ENCODE peak calls at places on chromosomes 1 and 21, in five cellular contexts. W, F, D, G and L are unnamed samples.

GRCh38 chr1:248324468-248324867 is at the start of gene OR2M7:
- DNase-seq in D (no peak), W (no peak), F (no peak), G (no peak), L (no peak)

GRCh38 chr1:20603473-20604464 is 14.9 kb downstream of the CDA start:
- DNase-seq in D (no peak), F (peak), W (no peak), G (no peak), L (no peak)

GRCh38 chr1:214862421-214862820 is 220.1 kb upstream of the KCNK2 start:
- DNase-seq in W (no peak), F (peak), G (no peak), D (no peak), L (no peak)

GRCh38 chr21:43585514-43585913 is 73.8 kb downstream of the HSF2BP start:
- DNase-seq in D (no peak), F (no peak), W (no peak), G (no peak), L (no peak)

GRCh38 chr1:235313262-235313661 is 14.7 kb downstream of the ARID4B start:
- DNase-seq in G (no peak), D (no peak), W (no peak), F (no peak), L (no peak)

GRCh38 chr1:168637350-168637991 is 61.1 kb downstream of the XCL1 start:
- DNase-seq in D (no peak), W (no peak), F (no peak), G (peak), L (no peak)

GRCh38 chr1:182816863-182817262 is 22.3 kb upstream of the DHX9 start:
- DNase-seq in W (no peak), F (no peak), D (no peak), G (no peak), L (no peak)

GRCh38 chr1:83967336-83967735 is 31.6 kb downstream of the TTLL7 start:
- DNase-seq in W (no peak), G (no peak), D (no peak), F (no peak), L (no peak)

GRCh38 chr21:45637883-45638282 is 5.6 kb upstream of the PCBP3 start:
- DNase-seq in W (no peak), F (no peak), D (no peak), G (no peak), L (no peak)

GRCh38 chr21:44867999-44868700 is 5.3 kb downstream of the PTTG1IP start:
- DNase-seq in G (no peak), W (no peak), F (no peak), D (no peak), L (no peak)

DNA sequence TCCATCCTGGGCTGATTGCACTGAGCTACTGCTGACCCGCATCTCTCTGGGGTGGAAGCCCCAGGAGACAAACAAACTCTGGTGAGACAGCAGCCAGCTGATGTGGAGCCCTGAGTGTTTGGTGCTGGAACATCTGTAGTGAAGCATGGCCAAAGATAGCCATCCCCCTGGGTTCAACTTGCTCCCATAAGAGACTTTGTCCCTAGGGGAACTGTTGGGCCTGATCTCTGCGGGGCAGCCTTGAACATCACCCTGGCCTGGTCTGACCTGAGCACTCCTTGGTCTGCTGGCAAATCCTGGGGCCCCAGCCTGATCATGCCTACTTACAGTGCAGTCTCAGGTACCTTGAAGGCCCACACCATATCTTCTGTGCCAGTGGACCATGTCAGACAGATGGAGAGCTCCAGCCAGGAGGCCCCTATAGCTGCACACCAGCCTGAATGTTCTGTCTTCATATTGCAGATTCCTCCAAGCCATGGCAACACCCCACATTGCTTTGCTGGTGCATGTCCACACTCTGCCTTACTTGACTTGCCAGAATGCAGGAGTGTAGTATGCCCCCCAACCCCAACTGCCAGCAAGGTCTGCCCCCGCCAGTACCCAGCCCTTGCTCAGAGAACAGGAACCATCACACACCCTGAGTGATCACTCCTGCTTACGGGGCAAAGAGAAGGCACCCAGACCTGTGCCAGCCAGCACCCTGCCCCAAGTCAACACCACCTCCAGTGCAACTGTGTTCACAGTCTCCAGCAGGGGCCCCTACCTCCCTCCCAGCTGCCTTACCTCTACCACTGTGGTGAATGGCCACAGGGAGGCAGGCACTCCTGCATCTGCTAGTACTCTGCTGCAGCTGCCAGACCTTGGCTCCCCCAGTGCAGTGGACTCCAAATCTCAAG is 690.5 kb upstream of the NR5A2 start:
- DNase-seq in G (no peak), W (no peak), D (no peak), F (no peak), L (no peak)
- TF ChIP-seq CTCF in G (peak), W (no peak), D (no peak), F (no peak), L (no peak)

DNA sequence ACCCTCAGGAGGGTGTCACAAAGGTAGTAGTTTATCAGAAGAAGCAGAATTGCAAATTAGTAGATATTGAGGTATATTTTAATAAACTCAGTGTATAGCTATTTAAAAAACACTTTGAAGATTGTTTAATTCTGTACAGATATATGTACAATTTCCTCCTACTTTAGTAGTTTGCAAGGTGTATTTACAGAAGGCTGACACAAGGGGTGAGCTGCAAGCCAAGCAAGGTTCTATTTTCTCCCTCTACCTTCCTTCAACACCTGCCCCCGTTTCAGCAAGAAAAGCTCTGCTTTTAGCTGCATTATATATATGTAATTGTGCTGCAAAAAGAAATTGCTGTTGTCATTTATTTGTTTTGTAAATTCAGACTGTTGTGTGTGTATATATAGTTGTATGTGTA is 674.2 kb upstream of the PKN2 start:
- DNase-seq in W (no peak), G (no peak), F (no peak), D (no peak), L (no peak)
- TF ChIP-seq CTCF in W (no peak), G (peak), F (no peak), D (peak), L (no peak)

GRCh38 chr1:63772876-63773275 is 941 bp upstream of the ROR1 start:
- DNase-seq in G (no peak), F (no peak), D (no peak), W (peak), L (no peak)

GRCh38 chr1:63775418-63776127 is 1.8 kb downstream of the ROR1 start:
- DNase-seq in F (no peak), D (no peak), G (no peak), W (no peak), L (no peak)

GRCh38 chr1:63774617-63775417 is 1.0 kb downstream of the ROR1 start:
- DNase-seq in G (no peak), W (no peak), F (peak), D (peak), L (no peak)

GRCh38 chr1:63773496-63773814 is 362 bp upstream of the ROR1 start:
- DNase-seq in G (no peak), W (no peak), F (no peak), D (no peak), L (no peak)

GRCh38 chr1:63773815-63774616 is at the start of gene ROR1:
- DNase-seq in F (peak), W (peak), G (peak), D (peak), L (no peak)
- TF ChIP-seq CTCF in F (peak), W (peak), G (peak), D (peak), L (no peak)

GRCh38 chr1:47635111-47635510 is 197.3 kb downstream of the FOXD2 start:
- DNase-seq in F (no peak), D (no peak), W (no peak), G (no peak), L (no peak)

GRCh38 chr1:47638713-47639112 is 200.9 kb downstream of the FOXD2 start:
- DNase-seq in G (no peak), F (no peak), D (no peak), W (no peak), L (no peak)

GRCh38 chr1:47637111-47637685 is 199.4 kb downstream of the FOXD2 start:
- DNase-seq in W (no peak), G (no peak), F (peak), D (no peak), L (no peak)

GRCh38 chr1:47635597-47635996 is 197.8 kb downstream of the FOXD2 start:
- DNase-seq in D (no peak), W (no peak), G (no peak), F (no peak), L (no peak)

GRCh38 chr1:47638240-47638639 is 200.4 kb downstream of the FOXD2 start:
- DNase-seq in F (no peak), W (no peak), D (no peak), G (no peak), L (no peak)
- TF ChIP-seq CTCF in F (no peak), W (no peak), D (no peak), G (no peak), L (no peak)

DNA sequence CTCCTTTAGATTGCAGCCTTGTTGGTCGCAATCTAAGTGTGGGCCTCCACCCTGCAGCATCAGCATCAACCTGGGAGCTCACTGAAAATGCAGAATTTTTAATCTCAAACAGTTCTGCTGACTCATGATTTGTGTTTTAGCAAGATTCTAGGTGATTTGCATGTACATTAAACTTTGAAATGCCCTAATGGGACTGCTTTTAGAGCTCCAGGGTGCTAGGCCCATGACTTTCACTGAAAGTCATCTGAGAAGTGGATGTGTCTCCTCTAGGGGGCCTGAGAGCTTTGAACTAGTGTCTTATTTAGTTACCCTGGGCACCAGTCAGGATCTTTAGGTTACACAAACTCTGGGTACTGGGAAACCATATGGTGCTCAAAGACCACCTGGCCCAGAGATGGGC is 9.0 kb downstream of the TRIM67 start:
- DNase-seq in W (no peak), G (no peak), F (no peak), D (no peak), L (no peak)
- TF ChIP-seq CTCF in W (no peak), G (peak), F (no peak), D (peak), L (no peak)

DNA sequence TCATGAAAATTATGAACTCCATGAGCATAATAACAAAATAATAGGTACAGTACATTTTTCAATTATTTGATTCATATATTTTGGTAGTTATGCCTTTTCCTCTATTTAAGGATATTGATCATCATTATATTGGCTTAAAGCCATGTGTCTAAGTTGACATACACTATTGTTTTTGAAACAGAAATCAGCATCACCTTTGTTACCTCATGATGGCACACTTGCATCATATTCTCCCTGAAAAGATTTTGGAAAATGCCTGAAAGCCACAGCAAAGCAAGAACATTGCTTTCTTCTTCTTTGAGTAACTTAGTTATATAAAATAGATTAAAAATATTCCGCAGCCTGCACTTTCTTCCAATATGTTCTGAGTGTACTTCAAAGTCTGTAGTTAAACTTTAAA is 33.3 kb downstream of the TMPRSS15 start:
- DNase-seq in D (no peak), W (no peak), F (no peak), G (no peak), L (no peak)
- TF ChIP-seq CTCF in D (no peak), W (no peak), F (no peak), G (no peak), L (no peak)

GRCh38 chr1:209491496-209491895 is 92.0 kb upstream of the CAMK1G start:
- DNase-seq in D (no peak), W (no peak), F (no peak), G (no peak), L (no peak)

GRCh38 chr1:209491031-209491430 is 92.5 kb upstream of the CAMK1G start:
- DNase-seq in F (no peak), W (no peak), D (no peak), G (no peak), L (no peak)

GRCh38 chr1:209491897-209492296 is 91.6 kb upstream of the CAMK1G start:
- DNase-seq in D (no peak), G (no peak), W (no peak), F (no peak), L (no peak)

GRCh38 chr1:209486861-209487260 is 96.7 kb upstream of the CAMK1G start:
- DNase-seq in W (no peak), G (no peak), D (no peak), F (peak), L (no peak)

DNA sequence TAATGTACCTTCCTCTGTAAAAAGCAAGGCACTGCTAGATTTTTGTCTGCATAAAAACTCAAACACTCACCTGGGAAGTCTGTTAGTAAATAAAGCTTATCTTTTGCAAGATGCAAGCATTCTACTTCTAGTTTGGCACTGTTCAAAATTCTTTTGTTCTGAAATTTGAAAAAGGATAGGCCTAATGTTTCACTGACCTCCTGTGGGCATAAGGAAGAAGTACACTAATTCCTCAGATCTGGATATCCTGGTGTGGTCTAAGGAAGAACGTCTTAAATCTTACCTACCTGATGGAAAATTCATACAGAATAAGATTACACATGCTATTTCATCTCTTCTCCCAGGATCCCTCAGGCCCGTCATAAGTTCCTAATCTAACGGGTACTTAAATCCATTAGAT is 93.5 kb upstream of the CAMK1G start:
- DNase-seq in D (no peak), W (no peak), F (peak), G (no peak), L (no peak)
- TF ChIP-seq CTCF in D (peak), W (peak), F (peak), G (peak), L (no peak)

GRCh38 chr1:171715813-171716251 is 26.0 kb downstream of the VAMP4 start:
- DNase-seq in F (peak), D (no peak), W (no peak), G (no peak), L (no peak)
- TF ChIP-seq CTCF in F (peak), D (peak), W (peak), G (peak), L (peak)